ENCODE peak calls at places on chromosomes 2 and 18, in four cellular contexts. W is astrocyte of the spinal cord, N is esophagus squamous epithelium, V is AG04449. O is an unnamed sample.

GRCh38 chr18:7645756-7646155 is 78.6 kb downstream of the PTPRM start:
- DNase-seq in W (no peak), N (no peak), V (no peak), O (no peak)

GRCh38 chr2:37794717-37795116 is 123.3 kb upstream of the CDC42EP3 start:
- DNase-seq in W (no peak), N (no peak), V (no peak), O (no peak)

GRCh38 chr2:68591225-68591624 is 52.2 kb upstream of the PROKR1 start:
- DNase-seq in W (no peak), N (no peak), V (no peak), O (no peak)

GRCh38 chr2:72788756-72789155 is 37.1 kb downstream of the EXOC6B start:
- DNase-seq in W (peak), N (no peak), V (no peak), O (no peak)

GRCh38 chr2:18976112-18976961 is 382.1 kb downstream of the OSR1 start:
- DNase-seq in W (peak), N (no peak), V (peak), O (no peak)

GRCh38 chr2:147910990-147911473 is 66.2 kb downstream of the ACVR2A start:
- DNase-seq in W (peak), N (no peak), V (peak), O (no peak)

GRCh38 chr2:103363639-103364038 is 601.8 kb downstream of the TMEM182 start:
- DNase-seq in W (no peak), N (no peak), V (no peak), O (no peak)

GRCh38 chr2:151979694-151980093 is 119.2 kb downstream of the CACNB4 start:
- DNase-seq in W (no peak), N (no peak), V (no peak), O (no peak)

GRCh38 chr2:43842866-43843226 is 4.1 kb downstream of the ABCG8 start:
- DNase-seq in W (no peak), N (no peak), V (no peak), O (no peak)

GRCh38 chr2:50181212-50181611 is 850.7 kb downstream of the NRXN1 start:
- DNase-seq in W (peak), N (no peak), V (no peak), O (no peak)

GRCh38 chr2:88181511-88181910 is 11.4 kb downstream of the THNSL2 start:
- DNase-seq in W (peak), N (no peak), V (peak), O (no peak)

GRCh38 chr2:86673976-86674670 is 46.0 kb upstream of the RMND5A start:
- DNase-seq in W (peak), N (no peak), V (no peak), O (no peak)

GRCh38 chr2:10501980-10502802 is 54.1 kb upstream of the ODC1 start:
- DNase-seq in W (no peak), N (no peak), V (no peak), O (no peak)

GRCh38 chr2:113910110-113910717 is 20.3 kb downstream of the ACTR3 start:
- DNase-seq in W (no peak), N (no peak), V (no peak), O (no peak)

DNA sequence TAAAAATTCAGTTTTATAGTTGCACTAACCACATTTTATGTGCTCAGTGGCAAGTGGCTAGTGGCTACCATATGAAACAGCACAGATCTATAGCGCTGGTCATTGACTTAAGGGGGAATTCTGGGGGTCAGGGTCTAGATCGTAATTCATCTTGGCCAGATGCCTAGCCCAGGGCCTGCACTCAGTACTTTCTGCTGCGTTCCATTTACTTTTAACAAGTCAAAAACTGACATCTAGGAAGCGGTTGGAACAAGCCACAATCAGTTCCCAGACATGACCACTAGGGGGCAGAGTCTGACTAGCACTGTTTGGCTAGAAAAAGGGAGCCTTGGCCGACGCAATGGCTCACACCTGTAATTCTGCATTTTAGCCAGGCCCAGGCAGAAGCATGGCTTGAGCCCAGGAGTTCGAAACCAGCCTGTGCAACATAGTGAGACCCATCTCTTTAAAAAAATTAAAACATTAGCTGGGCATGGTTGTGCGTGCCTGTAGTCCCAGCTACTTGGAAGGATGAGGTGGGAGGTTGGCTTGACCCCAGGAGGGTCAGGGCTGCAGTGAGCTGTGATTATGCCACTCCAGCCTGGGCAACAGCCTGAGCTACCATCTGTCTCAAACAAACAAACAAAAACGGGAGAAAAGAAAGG is 9.0 kb upstream of the TMBIM1 start:
- DNase-seq in W (peak), N (no peak), V (no peak), O (peak)
- TF ChIP-seq CTCF in W (peak), N (peak), V (peak), O (peak)

DNA sequence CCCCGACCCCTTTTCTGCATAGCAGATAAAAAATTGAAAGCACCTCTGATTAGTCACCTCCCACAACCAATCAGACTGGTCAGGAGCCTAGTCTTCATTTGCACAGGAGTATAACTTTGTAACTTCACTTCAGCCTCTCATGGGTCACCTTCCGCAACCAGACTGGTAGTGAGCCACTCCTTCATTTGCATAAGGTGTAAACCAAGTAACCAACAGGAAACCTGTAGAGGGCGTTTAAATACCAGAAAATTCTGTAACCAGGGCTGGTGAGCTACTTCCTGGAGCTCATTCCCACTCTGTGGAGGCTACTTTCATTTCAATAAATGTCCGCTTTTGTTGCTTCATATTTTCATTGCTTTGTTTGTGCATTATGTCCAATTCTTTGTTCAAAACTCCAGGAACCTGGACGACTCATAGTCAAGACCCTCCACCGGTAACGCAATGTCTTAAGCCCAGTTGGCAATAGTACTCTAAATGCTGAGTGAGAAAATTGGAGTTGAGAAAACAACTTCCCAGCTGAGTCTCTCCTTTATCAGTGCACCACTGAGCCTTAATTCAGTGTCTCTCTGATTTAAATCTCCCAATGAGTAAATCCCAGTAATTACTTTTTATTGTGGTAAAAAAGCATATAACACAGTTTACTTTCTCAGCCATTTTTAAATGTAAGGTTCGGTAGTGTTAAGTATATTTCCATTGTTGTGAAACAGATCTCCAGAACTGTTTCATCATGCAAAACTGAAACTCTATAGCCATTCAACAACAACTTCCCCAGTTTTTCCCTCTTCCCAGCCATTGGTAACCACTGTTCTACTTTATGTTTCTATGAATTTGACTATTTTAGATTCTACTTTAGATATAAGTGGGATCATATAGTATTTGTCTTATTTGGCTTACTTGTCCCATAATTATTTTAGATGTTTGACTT is 392.7 kb upstream of the SLC8A1 start:
- DNase-seq in W (peak), N (no peak), V (no peak), O (no peak)
- TF ChIP-seq CTCF in W (no peak), N (no peak), V (no peak), O (no peak)

GRCh38 chr2:71423817-71424420 is 29.4 kb upstream of the DYSF start:
- DNase-seq in W (no peak), N (no peak), V (no peak), O (no peak)

GRCh38 chr2:71419976-71420375 is 33.4 kb upstream of the DYSF start:
- DNase-seq in W (no peak), N (no peak), V (no peak), O (no peak)

GRCh38 chr2:71426721-71427120 is 26.6 kb upstream of the DYSF start:
- DNase-seq in W (no peak), N (no peak), V (no peak), O (no peak)

GRCh38 chr2:71419145-71419544 is 34.2 kb upstream of the DYSF start:
- DNase-seq in W (no peak), N (no peak), V (no peak), O (no peak)

GRCh38 chr2:71422786-71423185 is 30.6 kb upstream of the DYSF start:
- DNase-seq in W (no peak), N (no peak), V (no peak), O (no peak)
- TF ChIP-seq CTCF in W (no peak), N (no peak), V (no peak), O (no peak)

DNA sequence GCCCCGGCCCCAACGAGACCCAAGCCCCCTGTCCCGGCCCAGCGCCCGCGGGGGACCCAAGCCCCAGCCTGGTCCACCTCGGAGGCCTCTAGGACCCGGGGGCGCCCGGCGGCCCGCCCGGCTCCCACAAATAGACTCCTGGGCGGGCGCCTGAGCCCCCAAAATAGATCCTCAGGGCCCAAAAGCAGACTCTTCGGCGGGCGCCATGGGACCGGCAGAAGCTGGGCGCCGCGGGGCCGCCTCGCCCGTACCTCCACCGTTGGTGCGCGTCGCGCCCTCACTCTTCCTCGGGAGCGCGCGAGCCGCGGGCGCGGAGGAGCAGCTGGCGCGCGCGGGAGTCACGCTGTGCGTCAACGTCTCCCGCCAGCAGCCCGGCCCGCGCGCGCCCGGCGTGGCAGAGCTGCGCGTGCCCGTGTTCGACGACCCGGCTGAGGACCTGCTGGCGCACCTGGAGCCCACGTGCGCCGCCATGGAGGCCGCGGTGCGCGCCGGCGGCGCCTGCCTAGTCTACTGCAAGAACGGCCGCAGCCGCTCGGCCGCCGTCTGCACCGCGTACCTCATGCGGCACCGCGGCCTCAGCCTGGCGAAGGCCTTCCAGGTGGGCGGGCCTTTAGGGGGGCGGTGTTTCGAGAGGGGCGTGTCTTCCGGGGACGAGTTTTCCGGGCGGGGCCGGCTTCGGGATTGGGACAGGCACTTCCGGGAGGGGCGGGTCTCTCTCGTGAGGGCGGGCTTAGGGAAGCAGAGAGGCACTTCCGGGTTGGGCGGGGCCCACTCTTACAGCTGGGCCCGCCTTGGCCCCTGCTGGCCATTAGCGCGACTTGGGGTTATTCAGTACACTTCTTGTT is 545 bp downstream of the DUSP28 start:
- DNase-seq in W (peak), N (peak), V (peak), O (peak)
- TF ChIP-seq CTCF in W (peak), N (no peak), V (peak), O (peak)

DNA sequence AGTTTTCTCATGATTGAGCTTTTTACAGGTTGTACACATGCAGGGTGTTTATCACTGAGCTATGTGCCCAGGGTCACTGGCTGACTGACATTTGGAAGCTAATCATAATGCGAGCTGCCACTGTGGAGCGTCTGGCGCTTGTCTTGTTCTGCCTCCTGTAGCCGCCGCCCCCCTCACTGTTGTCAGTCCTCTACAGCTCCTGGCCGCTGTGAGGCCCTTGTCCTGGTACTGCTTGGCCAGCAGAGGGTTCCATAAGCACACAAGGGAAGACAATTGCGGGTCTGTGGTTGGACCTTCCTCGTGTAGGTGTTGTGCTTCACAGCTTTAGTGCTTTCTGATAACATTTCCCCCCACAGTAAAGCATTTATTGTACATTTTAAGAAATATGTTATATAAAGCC is 105.6 kb upstream of the LDLRAD4 start:
- DNase-seq in W (peak), N (no peak), V (no peak), O (no peak)
- TF ChIP-seq CTCF in W (peak), N (peak), V (peak), O (no peak)

DNA sequence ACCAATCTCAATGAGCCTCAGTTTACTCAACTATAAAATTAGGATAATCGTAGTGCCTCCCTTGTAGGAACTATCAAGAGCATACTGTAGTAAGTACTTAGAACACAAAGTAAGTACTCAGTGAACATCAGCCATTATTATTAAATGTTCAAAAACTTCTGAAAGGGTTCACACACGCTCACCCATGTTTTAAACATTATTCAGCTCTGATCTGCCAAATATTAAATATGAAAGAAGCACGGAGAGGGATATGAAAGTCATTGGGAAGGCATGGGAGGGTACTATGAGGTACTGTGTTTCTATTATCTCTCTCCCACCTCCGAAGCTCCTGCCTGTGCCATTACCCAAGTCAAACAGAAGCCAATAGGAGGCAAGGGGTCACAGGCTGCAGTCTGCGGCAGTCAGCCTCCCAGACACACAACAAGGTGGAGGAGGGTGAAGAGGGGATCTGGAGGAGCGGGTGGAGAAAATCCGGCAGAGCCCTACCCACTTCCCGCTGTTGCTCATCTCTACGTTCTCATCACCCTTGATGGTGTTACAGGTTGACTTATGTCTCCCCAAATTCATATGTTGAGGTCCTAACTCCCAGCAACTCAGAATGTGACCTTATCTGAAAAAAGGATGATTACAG is 2.0 kb upstream of the TBC1D8 start:
- DNase-seq in W (no peak), N (no peak), V (no peak), O (no peak)
- TF ChIP-seq CTCF in W (no peak), N (no peak), V (no peak), O (no peak)

DNA sequence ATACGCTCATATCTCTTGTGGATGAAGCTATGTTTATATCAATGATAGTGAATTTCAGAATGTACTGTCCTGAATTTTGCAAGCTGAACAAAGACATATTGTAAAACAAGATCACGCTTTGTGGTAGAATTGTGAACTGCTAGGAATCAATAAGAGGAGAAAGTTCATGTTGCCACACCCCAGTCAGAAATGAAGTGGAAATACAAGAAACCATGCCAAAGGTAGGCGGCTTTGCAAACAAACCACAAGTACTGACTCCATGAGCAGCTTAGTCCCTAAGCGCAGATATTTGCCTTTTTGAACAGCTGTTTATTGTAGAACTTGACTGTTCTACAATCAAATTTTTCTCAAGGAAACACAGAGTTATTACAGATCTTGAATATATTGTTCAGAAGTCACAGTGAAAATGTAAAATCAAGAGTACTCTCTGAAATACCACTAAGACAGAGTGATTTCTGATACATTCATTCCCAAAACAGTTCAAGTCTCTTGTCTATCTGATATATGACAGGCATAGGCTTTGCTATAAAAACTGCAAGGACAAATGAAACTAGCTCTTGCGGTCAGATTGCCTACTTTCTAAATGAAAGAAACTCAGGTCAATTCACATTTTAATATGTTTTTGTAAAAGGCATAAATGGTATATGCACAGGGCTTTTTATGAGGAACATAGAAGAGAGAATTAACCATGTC is 120.9 kb upstream of the CDH19 start:
- DNase-seq in W (no peak), N (no peak), V (no peak), O (no peak)
- TF ChIP-seq CTCF in W (no peak), N (no peak), V (no peak), O (no peak)

O was measured in natural killer cell.